ENCODE peak calls at places on chromosomes 16 and 17, in ten cellular contexts. B, A, Y, R, G, X, F, W, L and I are unnamed samples.

GRCh38 chr17:58302919-58303551 is 22.3 kb upstream of the MPO start:
- DNase-seq in B (peak; percentile 14), A (no peak), Y (no peak), R (no peak), G (no peak), X (no peak), F (no peak), W (no peak), L (no peak), I (peak; percentile 8)

GRCh38 chr16:50460538-50461399 is 87.4 kb upstream of the NKD1 start:
- DNase-seq in B (peak; percentile 64), A (no peak), Y (no peak), R (no peak), G (no peak), X (no peak), F (no peak), W (no peak), L (no peak), I (no peak)

GRCh38 chr17:67431210-67432015 is 54.3 kb downstream of the PITPNC1 start:
- DNase-seq in B (no peak), A (no peak), Y (no peak), R (peak; percentile 47), G (no peak), X (peak; percentile 27), F (no peak), W (no peak), L (no peak), I (no peak)

GRCh38 chr17:17298108-17298507 is 5.1 kb upstream of the NT5M start:
- DNase-seq in B (no peak), A (no peak), Y (no peak), R (no peak), G (no peak), X (no peak), F (no peak), W (no peak), L (no peak), I (no peak)

GRCh38 chr17:15395091-15395490 is 53.7 kb upstream of the TEKT3 start:
- DNase-seq in B (no peak), A (no peak), Y (no peak), R (no peak), G (no peak), X (no peak), F (no peak), W (no peak), L (no peak), I (no peak)

GRCh38 chr17:31608659-31609254 is 217.3 kb downstream of the RAB11FIP4 start:
- DNase-seq in B (no peak), A (no peak), Y (no peak), R (no peak), G (no peak), X (no peak), F (no peak), W (no peak), L (no peak), I (no peak)

GRCh38 chr16:21224800-21225199 is 8.7 kb upstream of the ANKS4B start:
- DNase-seq in B (no peak), A (no peak), Y (no peak), R (no peak), G (no peak), X (peak; percentile 8), F (no peak), W (no peak), L (no peak), I (no peak)

GRCh38 chr17:41705271-41705991 is 6.7 kb upstream of the GAST start:
- DNase-seq in B (no peak), A (no peak), Y (peak; percentile 54), R (peak; percentile 29), G (no peak), X (no peak), F (no peak), W (no peak), L (no peak), I (no peak)

GRCh38 chr16:15946257-15947044 is 3.0 kb upstream of the ABCC1 start:
- DNase-seq in B (no peak), A (no peak), Y (no peak), R (peak; percentile 50), G (peak; percentile 32), X (no peak), F (no peak), W (no peak), L (no peak), I (no peak)

GRCh38 chr17:68497885-68498319 is 14.3 kb upstream of the PRKAR1A start:
- DNase-seq in B (peak; percentile 61), A (no peak), Y (peak; percentile 55), R (no peak), G (no peak), X (no peak), F (no peak), W (no peak), L (no peak), I (no peak)

GRCh38 chr17:9204026-9204425 is 182.7 kb downstream of the NTN1 start:
- DNase-seq in B (no peak), A (no peak), Y (no peak), R (no peak), G (no peak), X (no peak), F (no peak), W (no peak), L (no peak), I (no peak)

GRCh38 chr17:49035470-49036269 is 38.5 kb downstream of the IGF2BP1 start:
- DNase-seq in B (peak; percentile 50), A (no peak), Y (peak; percentile 24), R (peak; percentile 75), G (no peak), X (peak; percentile 52), F (peak; percentile 34), W (peak; percentile 54), L (no peak), I (peak; percentile 53)

GRCh38 chr17:74840500-74840899 is 19.2 kb downstream of the GRIN2C start:
- DNase-seq in B (no peak), A (no peak), Y (no peak), R (no peak), G (no peak), X (no peak), F (no peak), W (no peak), L (no peak), I (no peak)
- H3K27ac ChIP-seq in B (no peak overlapping the region), A (no peak overlapping the region), Y (no peak overlapping the region), R (no peak overlapping the region), G (no peak overlapping the region), X (no peak overlapping the region), F (no peak overlapping the region), W (peak overlapping the region; percentile 79), L (peak overlapping the region; percentile 41), I (no peak overlapping the region)

DNA sequence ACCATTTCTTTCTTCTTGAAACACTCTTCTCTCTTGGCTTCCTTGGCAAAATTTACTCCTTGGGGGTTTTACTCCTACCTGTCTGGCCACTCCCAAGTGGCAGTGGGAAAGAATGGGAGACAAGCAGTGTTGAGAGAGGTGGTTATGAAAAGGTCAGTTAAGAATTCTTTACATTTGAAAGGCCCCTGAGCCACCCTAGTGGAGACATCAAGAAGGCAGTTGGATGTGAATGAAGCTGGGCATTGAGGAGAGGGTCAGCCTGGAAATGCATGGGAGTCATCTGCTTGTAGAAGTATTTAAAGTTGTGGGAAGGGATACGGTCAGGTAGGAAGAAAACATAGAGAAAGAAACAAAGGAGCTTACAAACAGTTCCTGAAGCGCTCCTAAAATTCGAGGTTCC is 42.3 kb upstream of the CCNF start:
- DNase-seq in B (no peak), A (no peak), Y (no peak), R (no peak), G (no peak), X (no peak), F (no peak), W (no peak), L (no peak), I (no peak)
- TF ChIP-seq CTCF in B (no peak), A (no peak), Y (peak; percentile 7), R (peak; percentile 6), G (no peak), X (peak; percentile 29), F (no peak), W (no peak), L (no peak), I (no peak)

DNA sequence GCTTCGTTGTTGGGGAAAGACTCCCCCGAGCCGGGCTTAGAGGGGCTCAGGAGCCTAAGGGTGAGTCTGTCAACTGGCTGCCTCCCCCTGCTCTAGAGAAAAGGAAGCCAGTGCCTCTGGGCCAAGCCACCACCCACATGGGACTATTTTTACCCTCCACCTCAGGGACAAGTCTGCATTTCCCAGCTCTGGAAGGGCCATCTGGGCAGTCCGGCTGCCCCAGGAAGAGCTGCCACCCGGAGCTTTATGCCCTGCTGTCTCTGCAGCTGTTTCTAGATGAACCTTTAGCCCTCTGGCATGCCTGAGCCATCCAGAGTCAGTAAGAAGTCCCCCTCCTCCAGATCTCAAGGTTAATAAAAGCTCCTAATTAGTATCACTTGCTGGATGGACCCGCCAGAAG is 5.3 kb upstream of the RPRML start:
- DNase-seq in B (no peak), A (no peak), Y (no peak), R (no peak), G (no peak), X (no peak), F (no peak), W (no peak), L (peak; percentile 61), I (no peak)
- TF ChIP-seq POLR2A in B (no peak), A (no peak), Y (no peak), R (no peak), G (no peak), X (no peak), F (no peak), W (no peak), L (no peak), I (no peak)

GRCh38 chr17:38431343-38432145 is 3.3 kb downstream of the ARHGAP23 start:
- DNase-seq in B (no peak), A (no peak), Y (no peak), R (no peak), G (no peak), X (no peak), F (no peak), W (no peak), L (no peak), I (no peak)
- H3K27ac ChIP-seq in B (no peak overlapping the region), A (no peak overlapping the region), Y (no peak overlapping the region), R (no peak overlapping the region), G (no peak overlapping the region), X (no peak overlapping the region), F (no peak overlapping the region), W (peak overlapping the region; percentile 94), L (no peak overlapping the region), I (peak overlapping the region; percentile 97)